ENCODE peak calls at places on chromosomes 6 and 20, in four cellular contexts. O is A549, T is K562, G is GM12878. S is an unnamed sample.

GRCh38 chr6:90269334-90269733 is 27.3 kb downstream of the BACH2 start:
- DNase-seq in O (no peak), T (no peak), G (no peak), S (no peak)

GRCh38 chr6:136362421-136363090 is 72.9 kb upstream of the BCLAF1 start:
- DNase-seq in O (no peak), T (no peak), G (no peak), S (no peak)

GRCh38 chr6:31871068-31871659 is 7.6 kb downstream of the SLC44A4 start:
- DNase-seq in O (no peak), T (peak; percentile 66), G (no peak), S (no peak)

GRCh38 chr6:43995137-43995536 is 132.1 kb downstream of the MRPL14 start:
- DNase-seq in O (no peak), T (no peak), G (no peak), S (no peak)

GRCh38 chr20:19621072-19621471 is 137.0 kb upstream of the RIN2 start:
- DNase-seq in O (no peak), T (no peak), G (no peak), S (no peak)

GRCh38 chr6:30885999-30886896 is 1.9 kb downstream of the DDR1 start:
- DNase-seq in O (peak; percentile 88), T (peak; percentile 84), G (no peak), S (peak; percentile 95)

GRCh38 chr6:100116409-100117194 is 122.6 kb upstream of the MCHR2 start:
- DNase-seq in O (peak; percentile 23), T (peak; percentile 19), G (no peak), S (peak; percentile 43)

GRCh38 chr6:68638225-68638900 is 3.3 kb downstream of the ADGRB3 start:
- DNase-seq in O (peak; percentile 9), T (no peak), G (no peak), S (peak; percentile 9)

GRCh38 chr20:53672484-53673129 is 79.0 kb upstream of the ZNF217 start:
- DNase-seq in O (no peak), T (no peak), G (no peak), S (no peak)

GRCh38 chr6:32763417-32763816 is at the start of gene HLA-DQB2:
- DNase-seq in O (no peak), T (no peak), G (no peak), S (no peak)

GRCh38 chr6:135270676-135271536 is 89.8 kb downstream of the MYB start:
- DNase-seq in O (no peak), T (no peak), G (no peak), S (no peak)

GRCh38 chr6:124958149-124958548 is 4.1 kb upstream of the RNF217 start:
- DNase-seq in O (no peak), T (no peak), G (no peak), S (no peak)

GRCh38 chr6:33163540-33163939 is 28.7 kb downstream of the COL11A2 start:
- DNase-seq in O (no peak), T (no peak), G (no peak), S (no peak)

GRCh38 chr20:22160254-22160653 is 424.1 kb downstream of the FOXA2 start:
- DNase-seq in O (no peak), T (no peak), G (no peak), S (no peak)

GRCh38 chr6:36430351-36430750 is 12.3 kb downstream of the PXT1 start:
- DNase-seq in O (no peak), T (no peak), G (no peak), S (no peak)

GRCh38 chr20:47607208-47607613 is 105.5 kb downstream of the NCOA3 start:
- DNase-seq in O (no peak), T (peak; percentile 13), G (no peak), S (no peak)

GRCh38 chr20:53163486-53163885 is 191.3 kb downstream of the TSHZ2 start:
- DNase-seq in O (no peak), T (peak; percentile 31), G (no peak), S (no peak)

GRCh38 chr20:63117151-63117550 is 98.8 kb downstream of the YTHDF1 start:
- DNase-seq in O (no peak), T (no peak), G (no peak), S (no peak)

GRCh38 chr20:56348746-56349145 is 10.0 kb upstream of the FAM210B start:
- DNase-seq in O (no peak), T (no peak), G (no peak), S (no peak)

GRCh38 chr6:16850332-16851022 is 89.2 kb upstream of the ATXN1 start:
- DNase-seq in O (no peak), T (no peak), G (no peak), S (no peak)

GRCh38 chr6:41039060-41039998 is at the start of gene UNC5CL:
- DNase-seq in O (peak; percentile 64), T (peak; percentile 82), G (no peak), S (peak; percentile 45)

GRCh38 chr6:37705239-37706051 is 7.8 kb upstream of the MDGA1 start:
- DNase-seq in O (peak; percentile 55), T (peak; percentile 89), G (peak; percentile 30), S (no peak)

GRCh38 chr6:11804706-11805105 is 26.1 kb upstream of the ADTRP start:
- DNase-seq in O (no peak), T (no peak), G (no peak), S (no peak)

GRCh38 chr6:19851273-19852089 is 14.3 kb downstream of the ID4 start:
- DNase-seq in O (peak; percentile 72), T (no peak), G (no peak), S (peak; percentile 87)

GRCh38 chr20:57856658-57857057 is 146.8 kb upstream of the PMEPA1 start:
- DNase-seq in O (no peak), T (no peak), G (no peak), S (no peak)

GRCh38 chr20:51492167-51493092 is 50.1 kb downstream of the NFATC2 start:
- DNase-seq in O (no peak), T (peak; percentile 82), G (no peak), S (no peak)

GRCh38 chr6:37850728-37851285 is 31.3 kb downstream of the ZFAND3 start:
- DNase-seq in O (no peak), T (no peak), G (no peak), S (no peak)

GRCh38 chr20:17936791-17937687 is 31.6 kb downstream of the SNX5 start:
- DNase-seq in O (no peak), T (no peak), G (no peak), S (no peak)

GRCh38 chr20:4457566-4458543 is 263.9 kb upstream of the PRND start:
- DNase-seq in O (no peak), T (no peak), G (no peak), S (no peak)

GRCh38 chr20:24163501-24163900 is 174.9 kb upstream of the GGTLC1 start:
- DNase-seq in O (no peak), T (no peak), G (no peak), S (no peak)

GRCh38 chr6:100509101-100509500 is 44.4 kb upstream of the SIM1 start:
- DNase-seq in O (no peak), T (no peak), G (no peak), S (no peak)

GRCh38 chr6:106381871-106382270 is 21.4 kb downstream of the CRYBG1 start:
- DNase-seq in O (no peak), T (no peak), G (no peak), S (no peak)

GRCh38 chr6:138593100-138593877 is 94.0 kb upstream of the NHSL1 start:
- DNase-seq in O (peak; percentile 70), T (no peak), G (peak; percentile 86), S (peak; percentile 92)

GRCh38 chr20:58921564-58921963 is 59.5 kb upstream of the NELFCD start:
- DNase-seq in O (no peak), T (no peak), G (no peak), S (no peak)

GRCh38 chr20:9068232-9068781 is 580 bp upstream of the PLCB4 start:
- DNase-seq in O (peak; percentile 75), T (no peak), G (no peak), S (no peak)

GRCh38 chr6:103983860-103984259 is 875.9 kb downstream of the HACE1 start:
- DNase-seq in O (no peak), T (no peak), G (no peak), S (no peak)

GRCh38 chr6:33952016-33952415 is 148.2 kb upstream of the MLN start:
- DNase-seq in O (no peak), T (no peak), G (no peak), S (no peak)

DNA sequence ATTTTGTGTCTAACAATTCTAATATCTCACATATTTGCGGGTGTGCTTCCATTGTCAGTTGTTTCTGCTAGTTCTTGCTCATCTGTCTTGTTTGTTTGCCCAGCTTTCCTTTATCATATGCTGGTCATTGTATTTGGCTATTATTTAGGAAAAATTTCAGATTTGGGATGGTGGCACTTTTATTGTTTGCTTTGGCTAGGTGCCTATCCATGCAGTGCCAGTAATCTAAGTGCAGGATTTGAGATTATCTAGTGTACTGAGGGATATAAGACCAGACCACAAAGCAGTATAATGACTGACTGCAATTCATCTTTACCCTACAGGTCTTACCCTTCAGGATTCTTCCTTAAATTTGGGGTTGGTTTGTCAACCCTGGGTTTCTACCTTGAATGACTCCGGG is 63.9 kb downstream of the NINL start:
- DNase-seq in O (no peak), T (no peak), G (no peak), S (no peak)
- TF ChIP-seq RFX5 in O (no peak), T (no peak), G (no peak), S (no peak)

GRCh38 chr20:43459022-43459942 is 1.6 kb downstream of the SRSF6 start:
- DNase-seq in O (no peak), T (peak; percentile 31), G (no peak), S (no peak)
- TF ChIP-seq CHD4 in O (no peak), T (no peak), G (no peak), S (no peak)

DNA sequence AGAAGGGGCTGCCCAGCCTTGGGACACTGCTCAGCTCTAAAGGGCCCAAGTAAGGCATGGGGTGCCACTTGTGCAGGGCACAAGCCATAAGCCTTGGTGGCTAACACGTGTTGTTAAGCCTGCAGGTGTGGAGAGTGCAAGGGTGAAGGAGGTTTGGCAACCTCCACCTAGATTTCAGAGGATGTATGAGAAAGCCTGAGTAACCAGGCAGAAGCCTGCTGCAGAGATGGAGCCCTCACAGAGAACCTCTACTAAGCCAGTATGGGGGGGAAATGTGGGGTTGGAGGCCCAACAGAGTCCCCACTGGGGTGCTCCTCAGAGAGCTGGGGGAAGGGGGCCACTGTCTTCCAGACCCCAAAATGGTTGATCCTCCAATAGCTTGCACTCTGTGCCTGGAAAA is 32.6 kb downstream of the SERINC1 start:
- DNase-seq in O (no peak), T (no peak), G (no peak), S (no peak)
- TF ChIP-seq MAX in O (no peak), T (no peak), G (no peak), S (no peak)

DNA sequence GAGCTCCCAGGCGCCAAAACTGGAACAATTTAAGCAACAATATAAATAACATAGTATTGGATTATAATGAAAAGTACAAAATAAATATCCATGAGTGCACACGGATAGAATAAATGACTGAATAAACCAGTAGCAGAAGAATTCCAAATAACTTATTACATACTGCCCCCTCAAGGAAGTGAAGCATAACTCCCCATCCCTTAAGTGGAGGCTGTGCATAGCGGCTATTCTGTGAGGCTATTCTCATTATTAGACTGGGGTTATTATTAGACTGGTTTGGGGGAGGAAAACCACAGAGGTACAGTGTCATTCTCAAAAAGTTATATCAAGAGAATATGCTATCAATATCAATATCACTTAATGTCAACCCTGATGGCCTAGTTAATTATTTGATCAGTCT is 94.4 kb upstream of the SIRPA start:
- DNase-seq in O (peak; percentile 57), T (no peak), G (no peak), S (no peak)
- TF ChIP-seq RFX5 in O (no peak), T (no peak), G (no peak), S (no peak)